ENCODE peak calls at places on chromosomes 1 and 21, in eight cellular contexts. X, T, I, Y, G, R, P and H are unnamed samples.

GRCh38 chr1:39540504-39541031 is 36.0 kb downstream of the PABPC4 start:
- DNase-seq in P (no peak), R (no peak), I (no peak), T (no peak), G (no peak), X (no peak), Y (peak), H (peak)

GRCh38 chr1:30257742-30258380 is 465.5 kb downstream of the MATN1 start:
- DNase-seq in X (no peak), I (no peak), R (no peak), T (no peak), G (no peak), Y (no peak), P (peak), H (no peak)

GRCh38 chr21:25561668-25562641 is 45.3 kb downstream of the MRPL39 start:
- DNase-seq in P (no peak), T (no peak), G (peak), I (no peak), R (peak), Y (peak), X (peak), H (peak)

GRCh38 chr1:234776256-234776874 is 166.4 kb upstream of the IRF2BP2 start:
- DNase-seq in G (peak), T (no peak), R (no peak), P (no peak), Y (no peak), X (no peak), I (no peak), H (peak)

GRCh38 chr1:26950602-26951001 is 9.7 kb downstream of the KDF1 start:
- DNase-seq in R (no peak), X (no peak), Y (no peak), I (no peak), P (no peak), T (no peak), G (no peak), H (no peak)

GRCh38 chr1:153352523-153352922 is 3.9 kb upstream of the PGLYRP4 start:
- DNase-seq in T (peak), P (peak), Y (peak), R (peak), G (peak), X (peak), I (peak), H (no peak)

GRCh38 chr1:12407050-12407961 is 177.5 kb downstream of the VPS13D start:
- DNase-seq in X (no peak), G (no peak), Y (peak), T (no peak), I (no peak), R (no peak), P (no peak), H (no peak)

GRCh38 chr1:209769171-209769904 is 13.5 kb downstream of the TRAF3IP3 start:
- DNase-seq in X (no peak), P (no peak), T (peak), R (peak), I (no peak), Y (peak), G (no peak), H (peak)

GRCh38 chr1:70043806-70044205 is 161.6 kb downstream of the LRRC40 start:
- DNase-seq in G (no peak), T (peak), P (peak), X (no peak), I (no peak), R (no peak), Y (peak), H (no peak)

GRCh38 chr1:235063068-235063765 is 65.4 kb downstream of the TOMM20 start:
- DNase-seq in R (no peak), P (no peak), Y (no peak), X (no peak), I (no peak), T (no peak), G (no peak), H (peak)

GRCh38 chr1:59512702-59513101 is 215.8 kb downstream of the FGGY start:
- DNase-seq in Y (no peak), I (no peak), G (no peak), T (no peak), R (no peak), P (no peak), X (no peak), H (no peak)

GRCh38 chr1:234612352-234613127 is 2.6 kb upstream of the IRF2BP2 start:
- DNase-seq in R (peak), T (peak), X (peak), I (peak), G (peak), Y (peak), P (peak), H (peak)

GRCh38 chr1:105492941-105493340 is 1563.5 kb upstream of the PRMT6 start:
- DNase-seq in G (no peak), P (no peak), X (no peak), I (no peak), T (peak), Y (no peak), R (no peak), H (no peak)

GRCh38 chr1:101257500-101258325 is 20.9 kb downstream of the S1PR1 start:
- DNase-seq in G (no peak), R (no peak), P (no peak), X (no peak), Y (no peak), T (no peak), I (no peak), H (no peak)

GRCh38 chr1:28035420-28035819 is 53.0 kb downstream of the EYA3 start:
- DNase-seq in Y (no peak), P (no peak), X (no peak), R (no peak), T (no peak), I (no peak), G (no peak), H (no peak)